ENCODE peak calls at places on chromosomes 3 and 15, in seven cellular contexts. A, Z, V, T, Y, N and P are unnamed samples.

GRCh38 chr3:195187609-195188529 is 83.1 kb downstream of the XXYLT1 start:
- DNase-seq in Z (no peak), A (no peak), N (no peak), V (no peak), Y (no peak), T (no peak), P (no peak)

GRCh38 chr3:194058189-194058571 is 77.8 kb upstream of the HES1 start:
- DNase-seq in N (no peak), V (peak), Y (no peak), A (peak), Z (peak), T (peak), P (no peak)

GRCh38 chr3:42117175-42118008 is 26.2 kb downstream of the TRAK1 start:
- DNase-seq in V (no peak), T (no peak), Z (no peak), Y (peak), N (no peak), A (peak), P (no peak)

GRCh38 chr3:122635789-122636188 is 44.9 kb upstream of the PARP14 start:
- DNase-seq in A (no peak), N (no peak), V (no peak), T (no peak), Z (no peak), Y (peak), P (no peak)

GRCh38 chr15:42190370-42190769 is 17.7 kb downstream of the VPS39 start:
- DNase-seq in T (no peak), A (no peak), N (no peak), V (no peak), Z (no peak), Y (no peak), P (no peak)

GRCh38 chr15:35605790-35606189 is 59.8 kb upstream of the DPH6 start:
- DNase-seq in V (no peak), A (no peak), N (no peak), Y (no peak), T (no peak), Z (no peak), P (no peak)

GRCh38 chr3:177220136-177220974 is 23.1 kb upstream of the TBL1XR1 start:
- DNase-seq in A (no peak), T (no peak), Y (no peak), Z (no peak), V (no peak), N (no peak), P (no peak)

GRCh38 chr3:126121074-126121473 is 37.1 kb upstream of the SLC41A3 start:
- DNase-seq in Y (no peak), N (no peak), T (no peak), A (no peak), Z (no peak), V (no peak), P (no peak)

GRCh38 chr15:76982756-76983155 is 12.2 kb upstream of the PSTPIP1 start:
- DNase-seq in Y (no peak), T (no peak), N (no peak), V (no peak), Z (no peak), A (no peak), P (no peak)